ENCODE peak calls at places on chromosomes 2 and 18, in five cellular contexts. C is testis, J is esophagus squamous epithelium, T is transverse colon, O is gastrocnemius medialis. Z is an unnamed sample.

GRCh38 chr2:63589148-63589972 is 597 bp downstream of the MDH1 start:
- DNase-seq in C (no peak), J (no peak), T (no peak), O (no peak), Z (no peak)

GRCh38 chr2:21821697-21822227 is 698.0 kb downstream of the TDRD15 start:
- DNase-seq in C (no peak), J (no peak), T (no peak), O (no peak), Z (no peak)

GRCh38 chr2:3625186-3625585 is 30.3 kb downstream of the COLEC11 start:
- DNase-seq in C (peak), J (no peak), T (peak), O (no peak), Z (no peak)

GRCh38 chr18:58102020-58102419 is 58.0 kb downstream of the NEDD4L start:
- DNase-seq in C (no peak), J (no peak), T (no peak), O (no peak), Z (no peak)

GRCh38 chr2:226831266-226831665 is 4.6 kb upstream of the RHBDD1 start:
- DNase-seq in C (no peak), J (no peak), T (no peak), O (no peak), Z (no peak)

GRCh38 chr2:37825586-37825985 is 99.5 kb upstream of the RMDN2 start:
- DNase-seq in C (no peak), J (no peak), T (no peak), O (no peak), Z (no peak)

GRCh38 chr2:180370476-180371205 is 363.5 kb upstream of the CWC22 start:
- DNase-seq in C (no peak), J (no peak), T (no peak), O (no peak), Z (no peak)

GRCh38 chr2:98501223-98501622 is 56.6 kb downstream of the INPP4A start:
- DNase-seq in C (no peak), J (no peak), T (no peak), O (no peak), Z (no peak)

GRCh38 chr2:236400046-236400574 is 135.9 kb upstream of the ASB18 start:
- DNase-seq in C (no peak), J (no peak), T (no peak), O (no peak), Z (no peak)

GRCh38 chr2:155377178-155377780 is 678.8 kb downstream of the KCNJ3 start:
- DNase-seq in C (no peak), J (no peak), T (no peak), O (no peak), Z (no peak)

GRCh38 chr2:120914839-120915521 is 179.3 kb downstream of the GLI2 start:
- DNase-seq in C (peak), J (no peak), T (peak), O (peak), Z (no peak)

GRCh38 chr2:19349911-19350677 is 8.3 kb downstream of the OSR1 start:
- DNase-seq in C (peak), J (no peak), T (peak), O (no peak), Z (no peak)

GRCh38 chr2:237737196-237737865 is 61.2 kb upstream of the RBM44 start:
- DNase-seq in C (no peak), J (no peak), T (no peak), O (no peak), Z (no peak)

GRCh38 chr18:68233043-68233442 is 481.9 kb downstream of the TMX3 start:
- DNase-seq in C (no peak), J (no peak), T (no peak), O (no peak), Z (no peak)

GRCh38 chr2:20439193-20439475 is 7.7 kb upstream of the RHOB start:
- DNase-seq in C (no peak), J (no peak), T (peak), O (no peak), Z (no peak)

GRCh38 chr2:207008105-207008990 is 69.0 kb downstream of the CPO start:
- DNase-seq in C (no peak), J (no peak), T (no peak), O (no peak), Z (no peak)

GRCh38 chr18:54004828-54005227 is 219.6 kb downstream of the MBD2 start:
- DNase-seq in C (no peak), J (no peak), T (no peak), O (no peak), Z (no peak)

GRCh38 chr2:95375532-95376221 is 26.8 kb upstream of the FAHD2A start:
- DNase-seq in C (no peak), J (no peak), T (no peak), O (no peak), Z (no peak)

GRCh38 chr2:200812122-200813022 is 662 bp downstream of the BZW1 start:
- DNase-seq in C (peak), J (peak), T (peak), O (peak), Z (peak)

GRCh38 chr2:128166954-128167353 is 76.0 kb downstream of the UGGT1 start:
- DNase-seq in C (no peak), J (no peak), T (no peak), O (no peak), Z (no peak)

GRCh38 chr2:1632006-1632348 is 112.3 kb downstream of the PXDN start:
- DNase-seq in C (no peak), J (no peak), T (peak), O (no peak), Z (no peak)

GRCh38 chr18:68667121-68667520 is 47.8 kb downstream of the TMX3 start:
- DNase-seq in C (no peak), J (no peak), T (no peak), O (no peak), Z (no peak)

GRCh38 chr2:10285578-10286198 is 17.0 kb upstream of the HPCAL1 start:
- DNase-seq in C (peak), J (no peak), T (peak), O (peak), Z (peak)
- TF ChIP-seq POLR2A in C (no peak), J (no peak), T (no peak), O (no peak), Z (no peak)

DNA sequence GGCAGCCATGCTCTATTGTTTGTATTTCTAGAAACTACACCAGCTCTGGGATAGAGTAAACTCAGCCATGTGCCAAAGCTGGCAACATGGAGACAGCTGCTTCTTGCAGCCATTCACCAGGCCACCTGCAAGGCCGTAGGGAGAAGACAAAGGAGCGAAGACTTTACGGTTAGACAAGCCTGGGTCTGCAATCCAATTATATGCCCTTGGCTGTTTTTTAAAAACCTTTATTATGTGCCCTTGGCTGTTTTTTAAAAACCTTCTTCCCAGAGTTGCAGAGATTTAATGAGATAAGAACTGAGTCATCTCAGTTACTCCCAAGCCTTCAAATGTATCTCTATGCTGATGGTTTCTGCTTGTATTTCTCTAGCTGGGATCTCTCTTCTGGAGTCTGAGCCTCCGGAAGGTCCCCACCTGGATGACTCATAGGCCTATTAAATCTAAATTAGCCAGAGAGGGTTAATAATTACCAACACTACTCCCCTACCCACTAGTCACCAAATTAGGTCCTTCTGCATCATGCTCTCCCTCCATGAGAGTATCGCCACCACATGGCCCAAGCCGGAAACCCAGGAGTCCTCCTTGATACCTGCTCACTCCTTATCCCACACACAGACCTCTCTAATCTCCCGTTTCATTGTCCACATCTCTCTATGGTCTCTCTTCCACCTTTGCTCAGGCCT is 17.5 kb upstream of the DPP4 start:
- DNase-seq in C (no peak), J (no peak), T (peak), O (no peak), Z (no peak)
- TF ChIP-seq CTCF in C (no peak), J (no peak), T (no peak), O (no peak), Z (no peak)

DNA sequence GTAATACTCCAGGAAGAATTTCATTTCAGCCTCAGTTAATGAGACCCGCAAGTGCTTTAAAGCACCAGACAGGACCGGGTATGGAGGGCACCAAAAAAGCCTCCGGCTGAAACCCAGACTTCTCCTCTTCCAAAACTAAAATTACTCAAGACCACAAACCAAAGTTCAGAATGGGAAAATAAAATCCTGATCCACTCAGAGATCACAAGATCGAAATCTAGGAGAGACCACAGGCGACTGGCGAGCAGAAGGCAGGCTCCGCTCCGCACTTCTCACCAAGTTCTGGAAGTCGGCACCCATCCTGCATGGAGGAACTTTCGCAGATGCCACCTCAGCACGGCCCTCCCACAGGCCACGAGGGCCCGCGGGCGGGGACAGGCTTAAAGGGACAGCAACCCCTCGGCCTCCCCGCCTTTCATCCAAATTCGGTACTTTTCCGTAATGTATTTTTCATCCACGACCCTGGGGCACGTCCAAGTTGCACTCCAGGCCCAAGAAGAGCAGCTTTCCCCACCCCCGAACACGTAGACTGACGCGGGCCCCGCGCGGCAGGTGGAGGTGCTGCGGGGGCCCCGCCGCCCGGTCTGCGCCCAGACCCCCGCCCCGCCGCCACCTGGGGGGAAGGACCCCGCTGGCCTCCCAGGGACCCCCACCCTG is 43.7 kb downstream of the HDLBP start:
- DNase-seq in C (peak), J (peak), T (peak), O (peak), Z (peak)
- TF ChIP-seq POLR2A in C (no peak), J (no peak), T (no peak), O (no peak), Z (no peak)

GRCh38 chr18:46215902-46216723 is 111.9 kb downstream of the HAUS1 start:
- DNase-seq in C (no peak), J (no peak), T (no peak), O (no peak), Z (no peak)

GRCh38 chr18:46214435-46214834 is 110.2 kb downstream of the HAUS1 start:
- DNase-seq in C (no peak), J (no peak), T (no peak), O (no peak), Z (no peak)

GRCh38 chr18:46212398-46212797 is 108.2 kb downstream of the HAUS1 start:
- DNase-seq in C (no peak), J (no peak), T (no peak), O (no peak), Z (no peak)

GRCh38 chr18:46211816-46212215 is 107.6 kb downstream of the HAUS1 start:
- DNase-seq in C (no peak), J (no peak), T (no peak), O (no peak), Z (no peak)

DNA sequence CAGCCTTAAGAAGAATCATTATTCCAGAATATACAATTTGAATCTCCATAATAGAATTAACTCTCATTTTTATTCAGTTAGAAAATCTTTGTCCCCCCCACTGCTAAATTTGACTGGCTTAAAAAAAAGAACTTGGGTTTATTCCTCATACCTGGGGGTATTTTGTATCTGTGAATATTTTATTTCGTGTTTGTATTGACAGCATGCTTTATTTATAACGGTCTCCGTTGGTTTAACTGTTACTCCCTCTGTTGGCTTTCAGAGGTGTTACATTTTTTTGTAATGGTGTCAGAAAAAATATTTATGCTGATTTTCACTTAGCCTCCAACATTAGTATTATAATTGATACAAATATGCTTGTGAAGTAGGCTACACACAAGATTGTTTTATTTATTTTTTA is 109.1 kb downstream of the HAUS1 start:
- DNase-seq in C (no peak), J (no peak), T (no peak), O (no peak), Z (no peak)
- TF ChIP-seq CTCF in C (peak), J (peak), T (peak), O (peak), Z (peak)

GRCh38 chr18:74234326-74235171 is 57.2 kb downstream of the CYB5A start:
- DNase-seq in C (peak), J (no peak), T (peak), O (no peak), Z (no peak)
- TF ChIP-seq POLR2A in C (no peak), J (no peak), T (no peak), O (no peak), Z (no peak)

GRCh38 chr2:15827001-15827400 is 113.3 kb upstream of the MYCN start:
- DNase-seq in C (no peak), J (no peak), T (no peak), O (no peak), Z (no peak)
- TF ChIP-seq CTCF in C (no peak), J (no peak), T (no peak), O (no peak), Z (no peak)

GRCh38 chr18:47930086-47930843 is at the start of gene SMAD2:
- DNase-seq in C (peak), J (peak), T (peak), O (peak), Z (peak)
- TF ChIP-seq POLR2A in C (no peak), J (peak), T (peak), O (no peak), Z (no peak)

GRCh38 chr2:68623820-68624219 is 19.6 kb upstream of the PROKR1 start:
- DNase-seq in C (no peak), J (no peak), T (no peak), O (no peak), Z (no peak)
- TF ChIP-seq CTCF in C (no peak), J (no peak), T (no peak), O (no peak), Z (no peak)

GRCh38 chr2:113757059-113757657 is 716 bp upstream of the SLC35F5 start:
- DNase-seq in C (peak), J (no peak), T (peak), O (no peak), Z (no peak)

GRCh38 chr2:113755690-113756063 is 765 bp downstream of the SLC35F5 start:
- DNase-seq in C (peak), J (no peak), T (peak), O (no peak), Z (no peak)

GRCh38 chr2:113754989-113755689 is 1.3 kb downstream of the SLC35F5 start:
- DNase-seq in C (peak), J (no peak), T (no peak), O (no peak), Z (no peak)

GRCh38 chr2:113754160-113754559 is 2.3 kb downstream of the SLC35F5 start:
- DNase-seq in C (no peak), J (no peak), T (no peak), O (no peak), Z (no peak)

GRCh38 chr2:113756088-113757058 is at the start of gene SLC35F5:
- DNase-seq in C (peak), J (peak), T (peak), O (peak), Z (peak)
- TF ChIP-seq POLR2A in C (peak), J (peak), T (peak), O (peak), Z (peak)

DNA sequence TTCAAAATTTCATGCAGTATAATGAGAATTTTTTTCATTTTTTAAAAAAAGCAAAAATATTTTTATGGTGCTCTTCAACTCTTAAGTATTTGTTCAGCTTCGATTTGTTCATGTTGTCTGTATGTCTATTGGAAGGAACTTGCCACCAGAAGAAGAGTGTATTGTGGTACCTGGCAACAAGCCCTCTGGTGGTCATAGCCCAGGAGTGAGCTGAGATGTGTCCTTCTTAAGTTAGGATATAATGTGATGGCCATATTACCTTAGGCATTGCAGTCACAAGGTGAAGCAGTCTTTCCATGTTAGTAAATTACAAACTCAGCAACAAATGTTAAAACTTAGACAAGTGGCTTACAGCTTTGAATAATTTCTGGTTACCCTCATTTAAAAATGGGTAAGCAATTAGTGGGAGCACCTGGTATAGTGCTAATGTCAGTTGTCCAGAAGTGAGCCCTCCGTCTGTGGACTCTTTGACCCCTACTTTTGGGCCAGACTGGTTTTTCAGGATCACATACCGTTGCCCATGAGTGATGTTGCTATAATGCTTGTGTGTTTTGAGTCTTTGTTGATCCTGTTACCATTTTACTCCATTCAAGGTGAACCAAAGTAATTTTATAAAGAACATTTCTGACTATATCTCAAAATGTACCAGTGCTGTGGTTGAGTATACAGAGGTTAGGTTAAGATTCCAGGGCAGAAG is 57.4 kb downstream of the MYO1B start:
- DNase-seq in C (no peak), J (no peak), T (no peak), O (no peak), Z (no peak)
- TF ChIP-seq CTCF in C (no peak), J (peak), T (no peak), O (no peak), Z (no peak)

Z was measured in breast epithelium.